ENCODE peak calls at places on chromosome 19, in seven cellular contexts. Y is CD8-positive, alpha-beta memory T cell; E is aorta; M is thoracic aorta; Z is PC-3; C is OCI-LY7; Q is mesendoderm. A is an unnamed sample.
A peak's percentile ranks its signal among the peaks of the same experiment; 100 is the strongest.

GRCh38 chr19:2050991-2051770 is at the start of gene MKNK2:
- DNase-seq in M (peak; percentile 58), Z (peak; percentile 82), Q (peak; percentile 85), C (peak; percentile 93), Y (peak; percentile 90), E (peak; percentile 94), A (peak; percentile 92)

GRCh38 chr19:19539738-19540703 is 2.0 kb downstream of the CILP2 start:
- DNase-seq in Y (peak; percentile 69), Q (peak; percentile 83), Z (peak; percentile 50), M (no peak), C (peak; percentile 54), E (peak; percentile 74), A (peak; percentile 90)

GRCh38 chr19:35901055-35901644 is 810 bp upstream of the NFKBID start:
- DNase-seq in Q (no peak), E (no peak), C (no peak), Z (peak; percentile 27), M (no peak), Y (no peak), A (no peak)

GRCh38 chr19:46603752-46604241 is 2.7 kb downstream of the CALM3 start:
- DNase-seq in Z (no peak), Q (no peak), Y (no peak), C (no peak), E (no peak), M (no peak), A (peak; percentile 56)

GRCh38 chr19:2887391-2887914 is 13.3 kb upstream of the ZNF57 start:
- DNase-seq in Y (no peak), C (peak; percentile 82), Q (peak; percentile 81), M (no peak), Z (peak; percentile 79), E (no peak), A (peak; percentile 31)

GRCh38 chr19:19296953-19297689 is 23.2 kb downstream of the SUGP1 start:
- DNase-seq in M (no peak), C (no peak), Q (no peak), Z (no peak), E (no peak), Y (no peak), A (no peak)

GRCh38 chr19:56671613-56671994 is at the start of gene ZNF835:
- DNase-seq in C (no peak), Q (peak; percentile 95), M (peak; percentile 60), Y (peak; percentile 44), Z (no peak), E (peak; percentile 96), A (peak; percentile 99)

GRCh38 chr19:42421591-42422031 is 5.6 kb downstream of the LIPE start:
- DNase-seq in Y (no peak), Q (no peak), Z (peak; percentile 49), E (peak; percentile 40), M (no peak), C (no peak), A (no peak)

GRCh38 chr19:3801412-3802096 is 15.4 kb upstream of the MATK start:
- DNase-seq in Y (peak; percentile 57), M (no peak), E (no peak), Q (peak; percentile 69), C (no peak), Z (peak; percentile 10), A (peak; percentile 77)

GRCh38 chr19:47228168-47228936 is 2.6 kb downstream of the BBC3 start:
- DNase-seq in Q (peak; percentile 71), C (peak; percentile 59), E (peak; percentile 71), Y (peak; percentile 37), M (no peak), Z (no peak), A (peak; percentile 80)

GRCh38 chr19:18051887-18052286 is 34.8 kb downstream of the IL12RB1 start:
- DNase-seq in C (no peak), Z (no peak), Y (no peak), Q (no peak), M (no peak), E (peak; percentile 82), A (peak; percentile 88)

GRCh38 chr19:29539668-29540067 is 13.9 kb downstream of the VSTM2B start:
- DNase-seq in Z (no peak), C (no peak), Y (no peak), E (no peak), M (no peak), Q (no peak), A (no peak)

GRCh38 chr19:46913852-46914430 is 53.1 kb downstream of the ARHGAP35 start:
- DNase-seq in Q (no peak), C (peak; percentile 35), E (no peak), Y (no peak), Z (peak; percentile 34), M (no peak), A (no peak)

GRCh38 chr19:45556835-45557234 is 27.8 kb downstream of the OPA3 start:
- DNase-seq in E (no peak), Q (no peak), Z (no peak), Y (no peak), M (no peak), C (no peak), A (no peak)

GRCh38 chr19:45554481-45554880 is 30.1 kb downstream of the OPA3 start:
- DNase-seq in M (no peak), C (no peak), E (no peak), Y (no peak), Q (no peak), Z (no peak), A (no peak)

GRCh38 chr19:45560686-45561085 is 23.9 kb downstream of the OPA3 start:
- DNase-seq in C (no peak), Z (no peak), M (no peak), E (no peak), Q (no peak), Y (no peak), A (no peak)

GRCh38 chr19:45560038-45560437 is 24.6 kb downstream of the OPA3 start:
- DNase-seq in Z (no peak), Q (no peak), C (no peak), Y (no peak), E (no peak), M (no peak), A (no peak)

DNA sequence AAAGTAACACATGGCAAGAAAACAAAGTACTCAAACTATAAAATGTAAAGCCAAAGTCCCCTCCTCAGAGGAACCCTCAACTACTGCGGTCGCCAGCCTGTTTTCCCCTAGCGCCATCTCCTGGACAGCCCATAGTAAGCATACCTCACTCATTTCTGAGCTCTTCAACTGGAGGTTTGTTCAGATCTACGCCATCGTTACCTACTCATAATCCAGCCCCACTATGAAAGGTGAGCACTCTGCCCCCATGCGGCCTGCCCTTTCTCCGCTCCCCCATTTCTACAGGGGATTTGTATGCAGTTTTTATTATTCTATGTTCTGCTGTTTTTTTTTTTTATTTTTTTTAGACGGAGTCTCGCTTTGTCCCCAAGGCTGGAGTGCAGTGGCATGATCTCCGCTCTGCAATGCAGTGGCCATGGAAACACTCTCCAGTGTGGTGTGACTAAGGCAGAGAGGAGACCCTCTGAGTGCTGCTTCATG is 26.2 kb downstream of the OPA3 start:
- DNase-seq in C (peak; percentile 92), Z (peak; percentile 67), M (no peak), Y (peak; percentile 48), E (peak; percentile 58), Q (peak; percentile 83), A (no peak)
- H3K27ac ChIP-seq in C (no peak overlapping the region), Z (no peak overlapping the region), M (no peak overlapping the region), Y (no peak overlapping the region), E (no peak overlapping the region), Q (no peak overlapping the region), A (no peak overlapping the region)

GRCh38 chr19:7522923-7523667 is 671 bp downstream of the MCOLN1 start:
- DNase-seq in M (no peak), Y (no peak), Q (no peak), C (no peak), Z (peak; percentile 38), E (peak; percentile 61), A (peak; percentile 69)

GRCh38 chr19:7524523-7524922 is 2.1 kb downstream of the MCOLN1 start:
- DNase-seq in E (no peak), Y (no peak), C (no peak), Q (no peak), M (no peak), Z (no peak), A (no peak)

GRCh38 chr19:7520131-7521051 is 2.0 kb upstream of the MCOLN1 start:
- DNase-seq in C (no peak), Q (no peak), Z (no peak), E (peak; percentile 50), M (no peak), Y (no peak), A (peak; percentile 56)

GRCh38 chr19:7521551-7522071 is 813 bp upstream of the MCOLN1 start:
- DNase-seq in E (no peak), C (no peak), Y (no peak), Z (no peak), M (no peak), Q (peak; percentile 34), A (peak; percentile 50)

DNA sequence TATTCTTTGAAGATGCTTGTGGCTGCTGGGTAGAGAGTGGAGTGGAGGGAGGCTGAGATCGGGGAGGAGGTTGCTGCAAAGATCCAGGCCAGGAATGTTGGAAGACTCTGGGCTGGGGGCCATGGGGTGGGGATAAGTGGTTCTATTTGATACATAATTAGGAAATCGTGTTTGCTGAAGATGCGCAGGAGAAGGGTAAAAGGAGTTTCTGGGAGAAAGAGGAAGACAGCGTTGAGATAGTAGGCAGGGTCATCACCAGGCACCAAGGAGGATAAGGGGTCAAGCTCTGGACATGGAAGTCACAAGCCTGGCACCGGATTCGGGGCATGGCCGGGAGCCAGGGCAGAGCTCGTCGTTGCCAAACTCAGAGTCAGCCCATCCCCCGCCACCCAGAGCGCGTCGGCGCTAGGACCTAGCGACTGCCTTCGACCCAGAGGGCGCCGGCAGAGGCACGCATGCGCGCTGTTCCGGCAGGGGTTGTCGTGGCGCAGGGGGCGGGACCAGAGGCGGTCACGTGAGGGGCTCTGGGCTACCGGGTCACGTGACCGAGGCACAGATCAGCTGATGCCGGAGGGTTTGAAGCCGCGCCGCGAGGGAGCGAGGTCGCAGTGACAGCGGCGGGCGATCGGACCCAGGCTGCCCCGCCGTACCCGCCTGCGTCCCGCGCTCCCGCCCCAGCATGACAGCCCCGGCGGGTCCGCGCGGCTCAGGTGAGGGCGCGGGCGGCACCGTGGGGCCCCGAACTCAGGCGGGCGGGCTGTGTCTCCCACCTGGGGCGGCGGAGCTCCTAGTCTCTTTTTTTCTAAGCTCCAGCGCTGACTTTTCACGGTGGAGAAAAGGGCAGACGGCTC is at the start of gene MCOLN1:
- DNase-seq in Z (peak; percentile 99), Q (peak; percentile 98), E (peak; percentile 100), M (peak; percentile 100), Y (peak; percentile 99), C (peak; percentile 99), A (peak; percentile 100)
- H3K27ac ChIP-seq in Z (no peak within 1 kb of the TSS), Q (no peak within 1 kb of the TSS), E (no peak within 1 kb of the TSS), M (peak within 1 kb of the TSS; percentile 4), Y (no peak within 1 kb of the TSS), C (no peak within 1 kb of the TSS), A (peak within 1 kb of the TSS; percentile 34)

GRCh38 chr19:5811117-5811516 is 6.2 kb downstream of the NRTN start:
- DNase-seq in Q (no peak), Y (no peak), E (no peak), M (no peak), C (no peak), Z (no peak), A (no peak)
- H3K27ac ChIP-seq in Q (no peak overlapping the region), Y (no peak overlapping the region), E (no peak overlapping the region), M (no peak overlapping the region), C (no peak overlapping the region), Z (no peak overlapping the region), A (no peak overlapping the region)

DNA sequence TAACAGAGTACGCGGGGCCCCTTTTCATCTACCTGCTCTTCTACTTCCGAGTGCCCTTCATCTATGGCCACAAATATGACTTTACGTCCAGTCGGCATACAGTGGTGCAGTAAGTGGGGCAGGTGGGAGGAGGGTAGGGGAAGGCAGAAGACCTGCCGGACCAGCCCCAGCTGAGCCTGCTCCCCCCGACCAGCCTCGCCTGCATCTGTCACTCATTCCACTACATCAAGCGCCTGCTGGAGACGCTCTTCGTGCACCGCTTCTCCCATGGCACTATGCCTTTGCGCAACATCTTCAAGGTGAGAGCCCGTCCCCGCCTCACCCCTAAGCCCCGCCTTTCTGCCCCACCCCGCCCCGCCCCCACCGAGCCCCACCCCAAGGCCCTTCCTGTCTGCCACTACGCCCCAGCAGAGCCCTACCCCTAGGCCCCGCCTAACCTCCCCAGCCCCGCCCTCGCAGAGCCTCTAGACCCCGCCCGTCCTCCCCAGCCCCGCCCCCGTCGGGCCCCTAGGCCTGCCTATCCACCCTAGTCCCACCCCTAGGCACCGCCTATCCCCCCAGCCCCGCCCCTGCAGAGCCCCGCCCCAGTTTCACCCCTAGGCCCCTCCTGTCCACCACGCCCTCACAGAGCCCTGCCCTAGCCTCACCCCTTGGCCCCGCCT is 7.7 kb downstream of the NDUFB7 start:
- DNase-seq in Q (peak; percentile 84), E (peak; percentile 55), Z (peak; percentile 54), M (no peak), Y (peak; percentile 47), C (peak; percentile 90), A (peak; percentile 57)
- H3K27ac ChIP-seq in Q (no peak overlapping the region), E (no peak overlapping the region), Z (no peak overlapping the region), M (no peak overlapping the region), Y (no peak overlapping the region), C (no peak overlapping the region), A (no peak overlapping the region)